ENCODE peak calls at places on chromosomes 3 and 15, in four cellular contexts. Z is endothelial cell of umbilical vein, J is transverse colon, U is sigmoid colon. P is an unnamed sample.
A peak's percentile ranks its signal among the peaks of the same experiment; 100 is the strongest.

GRCh38 chr3:183341545-183342288 is 86.7 kb downstream of the MCF2L2 start:
- DNase-seq in U (no peak), Z (no peak), J (no peak), P (no peak)

GRCh38 chr15:77542491-77543001 is 90.2 kb downstream of the LINGO1 start:
- DNase-seq in Z (no peak), J (no peak), U (peak; percentile 62), P (no peak)

GRCh38 chr3:39224288-39224687 is 31.9 kb upstream of the XIRP1 start:
- DNase-seq in U (no peak), Z (no peak), J (no peak), P (no peak)

GRCh38 chr3:160801386-160802118 is 45.5 kb downstream of the PPM1L start:
- DNase-seq in U (peak; percentile 82), J (peak; percentile 63), Z (no peak), P (peak; percentile 36)

GRCh38 chr3:30664884-30665283 is 58.5 kb downstream of the TGFBR2 start:
- DNase-seq in U (no peak), Z (peak; percentile 89), J (no peak), P (no peak)

GRCh38 chr15:76904461-76905012 is 603 bp downstream of the SCAPER start:
- DNase-seq in U (peak; percentile 66), Z (peak; percentile 42), J (peak; percentile 36), P (peak; percentile 28)

GRCh38 chr3:163622384-163622783 is 1455.9 kb downstream of the SI start:
- DNase-seq in J (no peak), Z (no peak), U (no peak), P (no peak)

GRCh38 chr15:58611731-58612676 is 137.5 kb downstream of the ADAM10 start:
- DNase-seq in U (no peak), J (peak; percentile 48), Z (no peak), P (peak; percentile 54)

GRCh38 chr15:94674251-94674650 is 442.9 kb downstream of the MCTP2 start:
- DNase-seq in U (no peak), Z (peak; percentile 37), J (no peak), P (no peak)

GRCh38 chr3:28028554-28028953 is 212.9 kb upstream of the CMC1 start:
- DNase-seq in J (no peak), Z (no peak), U (no peak), P (no peak)

GRCh38 chr15:85422607-85423006 is 42.2 kb downstream of the AKAP13 start:
- DNase-seq in Z (no peak), J (no peak), U (no peak), P (no peak)

GRCh38 chr15:85615930-85616329 is 178.8 kb downstream of the KLHL25 start:
- DNase-seq in Z (peak; percentile 67), J (no peak), U (no peak), P (no peak)

GRCh38 chr3:38018296-38019266 is 10.9 kb downstream of the PLCD1 start:
- DNase-seq in Z (no peak), J (peak; percentile 7), U (peak; percentile 56), P (no peak)

GRCh38 chr15:86062646-86063193 is 17.0 kb upstream of the AGBL1 start:
- DNase-seq in J (no peak), Z (no peak), U (no peak), P (no peak)

GRCh38 chr15:34861216-34861615 is 65.9 kb upstream of the ACTC1 start:
- DNase-seq in U (no peak), J (no peak), Z (no peak), P (no peak)

GRCh38 chr15:93382196-93382820 is 293.3 kb upstream of the RGMA start:
- DNase-seq in J (no peak), Z (no peak), U (no peak), P (peak; percentile 40)

GRCh38 chr3:48468329-48468731 is 21.8 kb downstream of the ATRIP start:
- DNase-seq in U (no peak), J (peak; percentile 66), Z (no peak), P (peak; percentile 61)

GRCh38 chr3:4898454-4899313 is 80.6 kb upstream of the BHLHE40 start:
- DNase-seq in Z (no peak), J (no peak), U (no peak), P (no peak)

GRCh38 chr3:111311709-111312235 is 230.2 kb upstream of the CD96 start:
- DNase-seq in Z (no peak), J (no peak), U (no peak), P (no peak)

GRCh38 chr3:66856555-66856954 is 141.6 kb upstream of the KBTBD8 start:
- DNase-seq in U (no peak), J (no peak), Z (no peak), P (no peak)

GRCh38 chr3:13588221-13588701 is 39.3 kb downstream of the FBLN2 start:
- DNase-seq in U (peak; percentile 52), J (no peak), Z (no peak), P (no peak)

GRCh38 chr15:63236272-63236671 is 41.1 kb upstream of the APH1B start:
- DNase-seq in J (no peak), Z (peak; percentile 67), U (no peak), P (no peak)

GRCh38 chr3:170049146-170050000 is 11.6 kb downstream of the GPR160 start:
- DNase-seq in Z (peak; percentile 30), U (no peak), J (peak; percentile 69), P (peak; percentile 82)
- TF ChIP-seq POLR2A in Z (no peak), U (no peak), J (no peak), P (no peak)

DNA sequence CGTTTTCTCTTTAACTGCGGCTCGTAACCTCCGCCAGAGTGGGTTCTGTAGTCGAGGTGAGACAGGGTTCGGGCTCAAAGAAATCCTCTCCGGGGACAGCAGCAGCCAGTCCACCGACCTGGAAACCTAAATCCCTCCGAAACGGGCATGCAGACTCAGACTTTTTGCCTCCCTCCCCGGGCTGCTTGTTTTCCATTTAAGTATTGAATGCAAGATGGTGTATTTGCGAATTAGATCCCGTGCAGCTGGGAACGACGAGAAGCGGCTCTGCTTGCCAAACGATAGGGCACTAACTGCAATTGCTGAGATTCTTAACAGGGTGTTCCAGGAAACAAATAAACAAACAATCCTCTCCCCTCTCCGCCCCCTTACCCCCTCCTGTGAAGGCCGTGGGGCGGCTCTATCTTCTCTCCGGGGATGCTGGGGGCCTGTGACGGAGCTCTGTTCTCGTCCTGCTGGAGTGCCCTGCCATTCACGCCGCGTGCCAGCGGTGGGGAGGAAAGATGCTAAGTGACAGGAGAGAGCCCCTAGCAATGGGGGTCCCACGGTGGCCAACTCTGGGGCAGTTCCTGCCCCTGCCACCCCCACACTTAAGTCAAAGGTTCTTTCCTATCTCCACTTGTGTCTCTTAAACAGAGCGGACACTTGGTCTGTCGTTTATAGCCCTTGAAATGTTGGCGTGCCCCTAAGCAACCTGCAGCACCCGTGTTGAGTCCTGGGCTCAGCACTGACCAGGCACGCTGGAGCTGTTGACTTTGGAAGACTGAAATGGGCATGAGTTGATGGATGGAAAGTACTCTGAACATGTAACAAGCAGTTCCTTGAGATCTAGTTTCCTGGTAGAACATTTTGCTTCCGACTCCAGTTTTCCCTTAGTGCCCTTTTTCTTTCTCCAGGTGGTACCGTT is 1.3 kb upstream of the ETV5 start:
- DNase-seq in Z (peak; percentile 48), J (no peak), U (no peak), P (peak; percentile 34)
- TF ChIP-seq POLR2AphosphoS5 in Z (no peak), J (no peak), U (no peak), P (no peak)

GRCh38 chr3:177359601-177360357 is 162.5 kb upstream of the TBL1XR1 start:
- DNase-seq in J (peak; percentile 97), Z (peak; percentile 98), U (peak; percentile 98), P (peak; percentile 96)

GRCh38 chr3:177357352-177358084 is 160.2 kb upstream of the TBL1XR1 start:
- DNase-seq in U (no peak), Z (peak; percentile 97), J (peak; percentile 64), P (peak; percentile 62)

GRCh38 chr3:177358968-177359600 is 161.8 kb upstream of the TBL1XR1 start:
- DNase-seq in U (peak; percentile 75), J (peak; percentile 82), Z (peak; percentile 55), P (peak; percentile 41)

GRCh38 chr3:177356113-177356512 is 158.8 kb upstream of the TBL1XR1 start:
- DNase-seq in U (no peak), Z (no peak), J (no peak), P (no peak)

DNA sequence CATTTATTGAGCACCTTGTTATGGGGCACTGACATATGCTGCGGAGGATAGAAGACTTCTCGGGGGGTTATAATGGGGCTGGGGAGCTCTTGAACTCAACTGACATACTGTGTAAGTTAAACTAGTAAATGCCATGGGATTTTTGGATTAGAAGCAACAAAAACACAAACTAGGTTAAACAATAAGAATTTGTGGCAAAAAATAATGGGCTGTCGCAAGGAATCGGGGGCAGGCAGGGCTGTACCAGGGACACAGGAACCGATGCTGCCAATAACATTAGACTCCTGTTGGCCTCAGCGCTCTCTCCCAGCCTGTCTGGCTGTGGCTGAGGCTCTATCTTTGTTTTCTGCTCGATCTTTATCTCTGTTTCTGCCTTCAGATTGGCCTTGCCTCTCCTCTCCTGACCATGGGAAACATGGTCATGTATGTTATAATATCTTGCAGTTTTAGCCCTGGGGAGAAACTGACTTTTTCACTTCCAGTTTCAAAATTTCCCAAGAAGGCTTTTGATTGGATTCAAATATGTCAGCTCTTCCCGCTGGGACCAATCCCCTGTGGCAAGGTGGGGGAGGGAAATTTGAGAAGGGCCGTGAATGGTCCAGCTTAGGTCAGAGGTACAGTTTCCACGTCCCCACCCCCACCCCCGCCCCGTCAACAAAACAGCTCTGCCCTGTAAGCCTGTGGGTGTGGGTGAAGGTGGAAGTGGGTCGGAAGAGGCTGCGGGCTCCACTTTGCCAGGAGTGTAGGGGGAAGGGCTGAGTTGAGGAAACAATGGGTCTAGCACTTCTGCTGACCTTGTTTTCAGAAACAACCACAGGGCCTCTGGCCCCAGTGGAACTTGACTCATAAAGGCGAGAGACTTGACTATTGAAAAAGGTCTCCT is 161.0 kb upstream of the TBL1XR1 start:
- DNase-seq in J (peak; percentile 82), U (peak; percentile 83), Z (peak; percentile 91), P (peak; percentile 56)
- TF ChIP-seq POLR2A in J (no peak), U (no peak), Z (no peak), P (no peak)

DNA sequence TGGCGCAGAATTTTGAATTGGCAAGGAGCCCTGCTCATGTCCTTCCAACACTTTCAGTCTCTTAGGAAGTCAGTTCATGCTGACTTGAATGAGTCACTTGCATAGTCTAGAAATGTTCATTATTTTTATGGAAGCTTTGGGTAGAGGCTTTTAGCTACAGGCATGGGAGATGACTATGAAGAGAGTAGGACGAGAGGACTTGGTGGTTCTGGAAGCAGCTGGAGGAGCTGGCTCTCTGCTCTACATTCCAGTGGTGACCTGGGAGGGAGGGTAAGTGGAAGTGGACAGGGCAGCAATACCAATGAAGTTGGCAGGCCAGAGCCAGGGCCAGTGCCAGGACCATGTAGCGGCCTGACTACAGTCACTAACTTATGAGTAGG is 7.3 kb downstream of the POLR2H start:
- DNase-seq in Z (peak; percentile 87), J (no peak), U (peak; percentile 52), P (peak; percentile 66)
- TF ChIP-seq POLR2AphosphoS5 in Z (no peak), J (no peak), U (no peak), P (no peak)

P was measured in stomach.